ENCODE peak calls at places on chromosomes 5 and 9, in four cellular contexts. K, O, Y and M are unnamed samples.

GRCh38 chr5:176407456-176408244 is 8.7 kb downstream of the CLTB start:
- DNase-seq in O (no peak), Y (no peak), K (no peak), M (no peak)

GRCh38 chr5:160837749-160838593 is 14.0 kb downstream of the ATP10B start:
- DNase-seq in O (no peak), Y (no peak), K (no peak), M (no peak)

GRCh38 chr9:75299324-75299723 is 211.0 kb downstream of the OSTF1 start:
- DNase-seq in K (peak), O (no peak), Y (no peak), M (no peak)

GRCh38 chr5:400282-401215 is 42.4 kb upstream of the EXOC3 start:
- DNase-seq in K (no peak), O (no peak), Y (no peak), M (no peak)

GRCh38 chr5:177124486-177124991 is 9.0 kb upstream of the NSD1 start:
- DNase-seq in K (no peak), O (peak), Y (no peak), M (no peak)

GRCh38 chr5:151130235-151130921 is 27.2 kb downstream of the ANXA6 start:
- DNase-seq in O (no peak), Y (no peak), K (no peak), M (no peak)

GRCh38 chr5:1387059-1387755 is 42.3 kb upstream of the CLPTM1L start:
- DNase-seq in O (no peak), Y (no peak), K (no peak), M (no peak)

GRCh38 chr5:174172104-174172965 is 126.8 kb downstream of the NSG2 start:
- DNase-seq in K (no peak), O (no peak), Y (no peak), M (no peak)

GRCh38 chr9:87336914-87337333 is 160.7 kb upstream of the DAPK1 start:
- DNase-seq in K (peak), Y (peak), O (peak), M (peak)

GRCh38 chr5:38719916-38720315 is 125.9 kb upstream of the OSMR start:
- DNase-seq in Y (no peak), O (no peak), K (no peak), M (no peak)

GRCh38 chr9:38421498-38422211 is 2.6 kb downstream of the IGFBPL1 start:
- DNase-seq in Y (no peak), K (no peak), O (no peak), M (no peak)
- TF ChIP-seq REST in Y (no peak), K (no peak), O (no peak), M (no peak)

GRCh38 chr9:15307523-15307841 is 466 bp upstream of the TTC39B start:
- DNase-seq in O (no peak), K (no peak), Y (no peak), M (no peak)

GRCh38 chr9:15306068-15306756 is 804 bp downstream of the TTC39B start:
- DNase-seq in O (no peak), K (peak), Y (no peak), M (no peak)

GRCh38 chr9:15308511-15308910 is 1.5 kb upstream of the TTC39B start:
- DNase-seq in K (no peak), Y (no peak), O (no peak), M (no peak)

GRCh38 chr9:15304620-15305019 is 2.4 kb downstream of the TTC39B start:
- DNase-seq in O (no peak), Y (no peak), K (peak), M (no peak)

DNA sequence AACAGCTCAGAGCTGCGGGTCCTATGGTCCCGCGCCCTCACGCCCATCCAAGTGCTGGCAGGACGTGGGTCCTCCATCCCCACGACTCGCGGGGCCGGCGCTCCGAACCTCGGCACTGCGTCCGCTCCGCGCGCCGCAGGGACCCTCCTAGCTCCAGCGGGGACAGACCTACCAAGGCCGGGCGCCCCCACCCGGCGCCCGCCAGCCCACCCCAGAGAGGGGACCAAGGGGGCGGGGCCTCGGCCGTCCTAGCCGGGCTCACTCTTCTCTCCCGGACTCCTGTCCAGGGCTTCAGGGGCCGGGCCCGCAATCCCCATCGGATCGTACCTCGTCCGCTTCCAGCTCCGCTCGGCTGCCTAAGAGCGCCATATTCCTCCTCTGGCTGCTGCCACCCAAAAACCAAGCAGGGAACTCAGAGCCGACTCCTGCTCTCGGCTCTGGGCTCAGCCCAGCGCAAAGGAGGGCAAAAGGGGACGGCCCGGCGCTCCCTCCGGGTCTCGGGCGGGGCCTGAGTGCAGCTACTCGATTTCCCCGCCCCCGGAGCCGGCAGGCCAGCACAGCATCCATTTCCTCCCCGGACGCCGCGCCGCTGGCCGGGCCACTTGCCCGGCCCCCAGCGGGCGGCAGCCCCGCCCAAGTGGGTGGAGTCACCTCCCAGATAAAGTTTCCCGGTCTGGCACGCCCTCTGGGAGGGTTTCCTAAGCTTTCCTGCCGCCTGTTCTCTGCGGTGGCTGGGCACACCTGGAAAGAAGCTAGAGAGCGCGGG is at the start of gene TTC39B:
- DNase-seq in Y (peak), K (peak), O (peak), M (peak)
- TF ChIP-seq CTCF in Y (no peak), K (peak), O (no peak), M (no peak)

GRCh38 chr9:33742051-33742450 is 53.3 kb upstream of the PRSS3 start:
- DNase-seq in Y (no peak), K (no peak), O (no peak), M (no peak)

GRCh38 chr9:33740075-33740474 is 55.3 kb upstream of the PRSS3 start:
- DNase-seq in O (no peak), Y (no peak), K (no peak), M (no peak)

GRCh38 chr9:33742519-33742918 is 52.8 kb upstream of the PRSS3 start:
- DNase-seq in O (peak), Y (peak), K (peak), M (no peak)

GRCh38 chr9:33737811-33738606 is 57.4 kb upstream of the PRSS3 start:
- DNase-seq in Y (peak), K (peak), O (peak), M (peak)

DNA sequence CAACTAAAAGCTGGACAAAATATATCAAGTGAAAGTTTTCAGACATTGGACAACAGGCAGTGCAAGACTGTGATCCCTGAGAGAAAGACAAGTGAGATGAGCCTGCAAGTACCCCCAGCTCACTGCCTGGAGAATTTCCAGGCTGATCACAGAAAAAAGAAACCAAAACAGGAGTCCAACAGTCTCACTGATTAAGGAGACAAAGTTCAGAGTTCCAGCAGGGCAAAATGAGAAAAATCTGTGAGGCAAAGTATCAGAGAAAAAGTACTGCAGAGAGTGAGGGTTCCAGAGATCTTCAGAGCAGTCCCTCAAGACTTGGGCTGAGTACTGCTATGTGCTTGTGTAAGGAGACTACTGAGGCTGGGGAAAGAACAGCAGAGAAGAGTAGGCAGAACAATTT is 56.0 kb upstream of the PRSS3 start:
- DNase-seq in Y (no peak), O (no peak), K (no peak), M (no peak)
- TF ChIP-seq REST in Y (no peak), O (no peak), K (no peak), M (no peak)

DNA sequence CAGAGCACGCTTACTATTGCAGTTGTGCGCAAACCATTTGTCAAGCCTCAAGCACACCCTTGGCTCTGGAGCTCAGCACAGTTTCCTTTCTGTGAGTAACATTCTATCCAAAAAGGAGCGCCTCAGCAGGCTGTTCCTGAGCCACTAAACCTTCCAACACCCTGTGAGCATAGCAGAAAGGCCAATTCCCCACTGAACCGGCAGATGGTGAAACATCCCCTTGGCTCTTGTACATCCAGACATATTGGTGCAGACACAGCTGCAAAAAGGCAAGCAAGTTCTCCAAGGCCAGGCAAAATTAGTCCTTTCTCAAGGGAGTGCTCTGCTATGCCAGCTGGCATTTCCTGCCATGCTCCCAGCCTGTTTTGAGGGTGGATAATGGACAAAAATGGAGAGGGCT is 44.1 kb upstream of the CEMIP2 start:
- DNase-seq in K (no peak), Y (no peak), O (no peak), M (no peak)
- TF ChIP-seq CTCF in K (no peak), Y (no peak), O (no peak), M (no peak)

GRCh38 chr5:56816546-56817081 is 1.3 kb downstream of the MAP3K1 start:
- DNase-seq in O (no peak), K (peak), Y (peak), M (no peak)
- TF ChIP-seq REST in O (no peak), K (no peak), Y (no peak), M (no peak)

DNA sequence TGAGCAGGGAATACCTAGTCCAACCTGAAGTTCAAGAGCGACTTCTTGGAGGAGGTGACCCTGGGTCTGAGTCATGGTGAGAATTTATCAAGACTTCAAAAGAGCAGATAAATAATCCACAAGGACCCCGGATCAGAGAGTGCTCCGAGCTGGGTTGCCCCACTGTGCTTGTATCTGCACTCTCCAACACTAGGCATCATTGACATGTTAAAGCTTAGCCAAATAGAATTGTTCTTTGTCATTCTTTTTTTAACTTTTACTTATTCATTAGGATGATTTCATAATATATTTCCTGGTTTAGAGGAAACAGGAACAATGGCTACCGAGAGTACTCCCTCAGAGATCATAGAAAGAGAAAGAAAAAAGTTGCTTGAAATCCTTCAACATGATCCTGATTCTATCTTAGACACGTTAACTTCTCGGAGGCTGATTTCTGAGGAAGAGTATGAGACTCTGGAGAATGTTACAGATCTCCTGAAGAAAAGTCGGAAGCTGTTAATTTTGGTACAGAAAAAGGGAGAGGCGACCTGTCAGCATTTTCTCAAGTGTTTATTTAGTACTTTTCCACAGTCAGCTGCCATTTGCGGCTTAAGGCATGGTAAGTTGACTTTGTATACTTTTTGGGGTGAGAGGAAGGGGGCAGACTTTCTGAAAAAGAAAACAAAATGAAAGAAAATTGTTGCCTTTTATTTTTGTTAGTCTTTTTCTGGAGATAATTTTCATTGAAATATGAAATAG is at the start of gene CARD6:
- DNase-seq in K (no peak), Y (peak), O (no peak), M (peak)
- TF ChIP-seq CTCF in K (peak), Y (no peak), O (no peak), M (no peak)

DNA sequence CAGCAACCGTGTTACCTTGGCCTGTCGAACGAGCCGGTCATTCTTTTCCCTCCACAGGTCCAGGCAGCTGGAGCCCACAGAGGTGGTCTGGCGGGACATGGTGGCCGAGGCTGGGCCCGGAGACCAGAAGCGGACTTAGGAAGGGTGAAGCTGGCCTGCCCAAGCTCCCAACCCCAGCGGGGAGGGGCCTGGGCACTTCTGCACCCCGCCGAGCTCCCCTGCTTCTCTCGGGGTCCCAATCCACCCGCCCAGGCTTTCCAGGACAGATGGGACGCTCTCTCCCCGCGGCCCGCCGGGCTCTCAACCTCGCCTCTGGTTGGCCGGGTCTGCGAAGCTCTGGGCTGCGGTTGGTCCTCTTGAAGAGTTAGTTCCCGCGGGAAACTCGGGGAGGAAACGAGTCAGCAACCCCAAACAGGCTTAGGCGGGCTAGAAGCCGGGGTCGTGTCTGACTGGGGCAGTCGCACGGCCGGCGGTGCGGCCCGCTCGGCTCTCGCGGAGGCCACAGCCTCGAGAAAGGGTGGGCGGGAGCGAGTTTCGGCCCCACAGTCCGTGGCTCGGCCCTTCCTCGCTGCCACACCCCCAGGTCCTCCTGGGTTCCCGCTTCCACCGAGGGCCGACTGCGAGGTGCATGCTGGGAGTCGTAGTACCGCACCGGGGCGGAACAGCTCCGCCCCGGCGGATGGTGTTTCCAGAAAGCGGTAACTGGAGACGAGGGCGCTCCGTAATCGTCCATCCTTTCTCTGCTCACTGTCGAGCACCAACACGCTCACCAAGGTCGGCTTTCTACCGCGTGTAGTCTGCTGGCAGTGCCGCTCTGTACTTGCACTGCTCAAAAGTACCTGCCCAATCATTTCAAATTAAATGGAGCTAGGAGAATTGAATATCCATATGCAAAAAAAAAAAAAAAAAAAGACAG is at the start of gene FANCG:
- DNase-seq in O (peak), Y (peak), K (peak), M (peak)
- TF ChIP-seq REST in O (no peak), Y (peak), K (no peak), M (peak)

DNA sequence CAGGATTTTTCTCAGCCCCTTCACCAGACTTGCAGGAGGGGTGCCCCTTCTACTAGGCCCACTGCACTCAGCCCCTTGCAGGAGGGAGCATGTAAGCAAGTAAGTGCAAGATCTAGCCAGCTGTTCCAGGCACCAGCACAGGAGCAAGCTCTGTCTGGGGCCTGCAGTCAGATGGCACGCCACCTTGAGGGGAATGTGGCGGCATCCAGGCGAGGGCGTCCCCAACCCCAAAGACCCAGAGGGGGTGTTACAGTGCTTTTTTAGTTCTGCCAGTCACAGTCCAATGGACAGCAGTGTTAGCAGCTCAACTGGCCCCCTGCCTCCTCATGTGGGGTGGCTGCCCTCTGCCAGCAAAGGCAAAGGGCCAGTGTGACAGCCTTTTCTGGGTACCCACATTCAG is 330.4 kb upstream of the ZNF462 start:
- DNase-seq in K (no peak), O (no peak), Y (no peak), M (no peak)
- TF ChIP-seq CTCF in K (no peak), O (no peak), Y (no peak), M (no peak)

GRCh38 chr5:142250119-142250518 is 74.7 kb downstream of the SPRY4 start:
- DNase-seq in Y (no peak), O (no peak), K (peak), M (no peak)
- TF ChIP-seq REST in Y (no peak), O (no peak), K (no peak), M (no peak)

DNA sequence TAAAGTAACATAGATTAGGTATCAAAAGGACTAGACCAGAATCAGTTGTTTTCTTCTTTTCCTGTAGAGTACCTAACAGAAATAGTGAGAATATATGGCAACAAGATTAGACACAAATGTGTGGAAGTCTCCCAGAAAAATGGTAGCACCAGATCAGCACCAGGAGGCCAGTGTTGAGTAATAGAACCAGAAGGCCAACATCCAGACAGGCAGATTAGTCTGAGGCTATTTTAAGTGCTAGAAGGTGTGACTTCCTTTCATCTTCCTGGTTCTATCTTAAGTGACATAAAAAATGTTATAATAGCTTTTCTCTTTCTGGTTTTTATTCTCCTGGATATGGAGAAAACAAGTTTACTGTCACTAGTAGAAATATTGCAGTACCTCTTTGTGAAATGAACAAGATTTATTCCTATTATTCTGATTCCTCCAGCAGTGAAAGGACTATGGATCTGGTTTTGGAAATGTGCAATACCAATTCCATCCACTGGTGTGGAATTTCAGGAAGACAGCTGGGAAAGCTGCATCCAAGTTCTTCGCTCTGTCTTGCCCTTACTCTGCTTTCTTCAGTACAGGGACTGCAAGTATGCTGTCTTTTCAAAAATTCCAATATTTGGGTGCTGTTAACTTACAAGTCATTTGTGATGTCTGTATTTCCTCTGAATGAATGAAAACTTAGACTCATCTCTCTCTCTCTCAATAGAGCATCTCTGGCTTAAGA is 39.1 kb downstream of the SHLD3 start:
- DNase-seq in O (peak), K (no peak), Y (no peak), M (no peak)
- TF ChIP-seq CTCF in O (peak), K (peak), Y (no peak), M (no peak)